ENCODE peak calls at places on chromosomes 5 and 9, in eight cellular contexts. X is HL-60; G is HCT116; R is neural progenitor cell; U is astrocyte; B is sigmoid colon; H is CD8-positive, alpha-beta memory T cell; V is small intestine. A is an unnamed sample. For H3K27me3, the result is how much of the 10 kb centered on the place peaks cover.

GRCh38 chr5:10527281-10527950 is 36.5 kb upstream of the ANKRD33B start:
- DNase-seq in V (no peak), R (no peak), U (peak), G (no peak), X (no peak), H (no peak), B (no peak), A (no peak)

GRCh38 chr5:14131855-14132503 is 11.2 kb upstream of the TRIO start:
- DNase-seq in B (no peak), U (no peak), X (no peak), H (no peak), V (peak), R (no peak), G (no peak), A (no peak)

GRCh38 chr9:122261469-122261881 is 3.2 kb downstream of the RBM18 start:
- DNase-seq in V (peak), U (peak), H (no peak), R (no peak), G (no peak), X (peak), B (peak), A (no peak)

GRCh38 chr9:20623748-20624124 is 1.4 kb upstream of the MLLT3 start:
- DNase-seq in R (peak), G (no peak), B (no peak), U (no peak), V (peak), H (no peak), X (no peak), A (no peak)

GRCh38 chr5:66666778-66667177 is 70.6 kb downstream of the MAST4 start:
- DNase-seq in U (no peak), V (peak), B (no peak), G (no peak), H (no peak), X (no peak), R (no peak), A (no peak)

GRCh38 chr5:146340260-146341081 is 1.8 kb downstream of the POU4F3 start:
- DNase-seq in V (peak), U (peak), R (peak), H (no peak), G (no peak), X (peak), B (no peak), A (no peak)

GRCh38 chr5:146052780-146053179 is 52.6 kb downstream of the PLAC8L1 start:
- DNase-seq in R (peak), G (no peak), H (no peak), V (no peak), B (no peak), U (no peak), X (no peak), A (no peak)

GRCh38 chr9:78280982-78281668 is 15.8 kb upstream of the PSAT1 start:
- DNase-seq in B (peak), G (no peak), U (peak), X (no peak), H (no peak), V (no peak), R (no peak), A (no peak)

GRCh38 chr9:93577045-93577939 is 908 bp downstream of the PHF2 start:
- DNase-seq in H (no peak), X (no peak), G (no peak), V (peak), B (no peak), R (peak), U (no peak), A (no peak)
- H3K27ac ChIP-seq in H (peak), X (peak), G (peak), V (peak), B (peak), R (no peak), U (no peak), A (no peak)

DNA sequence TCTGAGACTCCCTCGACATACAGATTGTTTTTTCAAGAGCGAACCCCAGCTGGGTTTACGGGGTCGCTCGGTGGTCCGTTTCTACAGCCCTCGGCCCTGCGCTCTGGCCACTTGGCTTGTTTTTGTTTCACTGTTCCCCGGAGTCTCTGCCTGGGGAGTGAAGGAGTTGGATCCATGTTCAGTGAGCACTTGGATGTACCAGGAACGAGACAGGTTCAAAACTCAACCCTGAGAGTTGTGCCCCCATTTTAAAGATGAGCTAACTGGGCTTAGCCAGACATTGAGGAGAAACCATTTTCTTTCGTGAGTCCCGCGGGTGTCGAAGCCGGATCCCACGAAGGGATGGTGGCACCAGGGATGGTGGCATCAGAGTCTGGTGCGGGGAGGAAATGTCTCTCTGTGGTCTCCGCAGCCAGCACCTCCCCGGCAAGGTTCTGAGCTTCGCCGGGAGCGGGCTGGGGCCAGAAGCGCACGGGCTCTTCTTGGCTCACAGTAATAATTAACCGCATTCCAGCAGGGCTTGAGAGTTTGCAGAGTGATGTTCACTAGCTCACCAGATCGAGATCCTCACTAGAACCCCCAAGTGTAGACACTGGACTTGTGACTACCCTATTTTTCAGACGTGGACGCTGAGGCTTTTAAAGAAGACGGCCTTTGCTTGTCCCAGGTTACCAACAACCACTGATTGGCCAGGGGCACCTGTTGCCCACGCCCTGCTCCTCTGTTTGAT is 1.0 kb downstream of the MSX2 start:
- DNase-seq in X (no peak), R (peak), B (no peak), H (no peak), V (no peak), G (no peak), U (no peak), A (no peak)
- H3K27me3 ChIP-seq in X (half or more), R (half or more), B (under half), H (under half), V (under half), G (under half), U (half or more), A (under half)

GRCh38 chr9:16811987-16812685 is 58.3 kb downstream of the BNC2 start:
- DNase-seq in H (no peak), B (no peak), V (no peak), X (no peak), G (no peak), R (no peak), U (no peak), A (no peak)

GRCh38 chr9:16809912-16810610 is 60.4 kb downstream of the BNC2 start:
- DNase-seq in R (no peak), X (no peak), G (no peak), V (no peak), U (no peak), B (no peak), H (no peak), A (no peak)

GRCh38 chr9:16803648-16804047 is 66.8 kb downstream of the BNC2 start:
- DNase-seq in H (no peak), U (no peak), R (no peak), G (no peak), X (no peak), V (no peak), B (no peak), A (no peak)

GRCh38 chr9:16806674-16807073 is 63.8 kb downstream of the BNC2 start:
- DNase-seq in R (no peak), G (no peak), U (no peak), H (no peak), B (no peak), V (no peak), X (no peak), A (no peak)
- H3K27ac ChIP-seq in R (no peak), G (no peak), U (no peak), H (no peak), B (no peak), V (no peak), X (no peak), A (no peak)

DNA sequence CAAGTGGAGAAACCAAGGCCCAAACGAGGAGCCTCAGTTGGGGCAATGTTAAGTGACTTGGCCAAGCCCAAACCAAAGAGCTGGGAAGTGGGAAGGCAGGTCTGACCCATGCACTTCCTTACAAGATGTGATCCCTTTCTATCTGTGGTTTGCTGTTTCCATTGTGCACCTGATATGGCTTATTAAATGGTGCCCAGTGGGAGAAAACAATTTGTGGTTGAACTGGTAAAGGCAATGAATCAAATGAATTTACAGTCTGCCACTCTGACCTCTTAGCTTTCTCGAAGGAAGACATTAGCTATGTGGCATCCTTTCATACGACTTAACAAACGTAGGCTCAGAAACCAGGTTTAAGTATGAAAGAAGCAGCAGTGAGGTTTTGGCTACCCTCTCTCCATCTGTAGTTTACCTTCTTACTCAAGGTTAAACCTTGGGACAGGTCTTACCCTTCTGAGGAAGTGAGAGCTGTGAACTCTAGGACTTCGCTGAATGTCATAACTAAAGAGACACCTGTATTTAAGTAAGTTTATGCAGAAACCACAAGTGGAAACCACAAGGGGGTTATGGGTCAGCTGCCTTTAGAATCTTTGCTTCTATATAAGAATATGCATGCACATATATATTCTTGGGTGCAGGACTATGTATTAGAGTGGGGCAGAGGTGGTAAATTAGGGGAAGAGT is 100.5 kb upstream of the SPATA31D4 start:
- DNase-seq in V (no peak), B (no peak), H (no peak), R (no peak), X (no peak), U (no peak), G (no peak), A (no peak)
- H3K27me3 ChIP-seq in V (under half), B (under half), H (under half), R (under half), X (under half), U (under half), G (under half), A (under half)

DNA sequence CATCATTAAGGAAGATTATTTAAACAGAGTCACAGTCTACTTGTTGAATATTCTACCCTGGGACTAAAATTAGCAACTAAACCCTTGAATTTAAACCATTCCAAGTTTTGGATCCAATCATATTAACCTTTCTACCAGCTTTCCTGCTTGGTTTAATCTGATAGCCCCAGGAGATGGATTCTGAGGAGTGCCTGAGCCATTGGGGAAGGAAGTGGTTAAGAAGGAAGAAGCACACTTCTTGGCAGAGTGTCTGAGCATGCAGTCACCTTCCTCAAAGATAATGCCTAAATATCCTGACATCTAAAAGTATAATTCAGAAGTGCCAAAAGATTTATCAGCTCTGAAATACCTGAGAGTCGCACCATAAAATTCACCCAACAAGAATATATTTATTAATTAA is 74.1 kb upstream of the SNCAIP start:
- DNase-seq in R (no peak), G (no peak), X (no peak), B (no peak), U (no peak), V (no peak), H (no peak), A (no peak)
- H3K27ac ChIP-seq in R (no peak), G (no peak), X (no peak), B (no peak), U (no peak), V (no peak), H (no peak), A (no peak)

DNA sequence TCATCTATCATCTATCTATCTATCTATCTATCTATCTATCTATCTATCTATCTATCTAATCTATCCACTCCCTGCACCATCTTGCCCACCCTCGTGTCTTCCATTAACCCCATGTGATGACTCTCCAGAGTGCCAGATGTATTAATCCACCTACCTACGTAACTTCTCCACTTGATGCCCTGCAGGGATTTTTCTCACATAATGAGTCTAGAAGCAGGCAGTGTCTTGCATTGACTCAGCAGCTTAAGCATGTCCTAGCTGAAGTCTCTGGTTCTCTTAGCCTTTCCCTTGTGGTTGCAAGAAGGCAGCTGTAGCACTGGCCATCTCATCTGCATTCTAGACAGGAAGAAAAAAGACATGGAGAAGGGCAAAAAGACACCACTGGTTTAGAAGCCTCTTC is 96.8 kb upstream of the ALDH1B1 start:
- DNase-seq in H (no peak), B (no peak), V (no peak), G (no peak), R (no peak), X (no peak), U (no peak), A (no peak)
- H3K27me3 ChIP-seq in H (under half), B (under half), V (under half), G (under half), R (under half), X (under half), U (under half), A (under half)